ENCODE peak calls at places on chromosomes 4 and X, in eight cellular contexts. N is pancreas; V is occipital lobe; K is T-helper 17 cell; O is substantia nigra; G is cardiac muscle cell; X is C1 segment of cervical spinal cord; J is stimulated activated CD4-positive, alpha-beta T cell treated with anti-CD3 and anti-CD28 coated beads, Interleukin-1b, Interleukin-23, amount 100 ng/mL, for 24 hours. A is an unnamed sample.

GRCh38 chr4:186845137-186845842 is 121.6 kb upstream of the FAT1 start:
- DNase-seq in X (no peak), G (peak; percentile 87), V (no peak), J (no peak), O (no peak), N (no peak), K (no peak), A (no peak)

GRCh38 chr4:8315343-8316250 is 46.0 kb downstream of the HTRA3 start:
- DNase-seq in K (no peak), G (peak; percentile 87), O (no peak), N (peak; percentile 82), V (no peak), J (no peak), X (no peak), A (no peak)

GRCh38 chrX:47796433-47796906 is 40.2 kb upstream of the ZNF81 start:
- DNase-seq in N (no peak), K (no peak), G (peak; percentile 70), X (no peak), J (no peak), V (no peak), O (no peak), A (no peak)

GRCh38 chrX:136623400-136623799 is 24.6 kb upstream of the CD40LG start:
- DNase-seq in N (no peak), V (no peak), O (no peak), J (no peak), X (no peak), K (no peak), G (no peak), A (no peak)

GRCh38 chrX:46979340-46979739 is 67.1 kb downstream of the JADE3 start:
- DNase-seq in X (no peak), G (peak; percentile 65), K (no peak), N (no peak), O (no peak), V (no peak), J (no peak), A (no peak)

GRCh38 chrX:71871367-71871766 is 39.3 kb upstream of the NHSL2 start:
- DNase-seq in V (no peak), K (no peak), X (no peak), G (peak; percentile 60), O (no peak), N (peak; percentile 43), J (no peak), A (no peak)

GRCh38 chr4:38914859-38915258 is 47.3 kb downstream of the FAM114A1 start:
- DNase-seq in O (no peak), G (no peak), K (no peak), N (no peak), V (no peak), J (no peak), X (no peak), A (no peak)

GRCh38 chr4:183347586-183347985 is 25.4 kb upstream of the CLDN24 start:
- DNase-seq in K (no peak), X (no peak), J (no peak), G (peak; percentile 51), V (no peak), O (no peak), N (no peak), A (no peak)

GRCh38 chr4:25585901-25586523 is 69.6 kb upstream of the SLC34A2 start:
- DNase-seq in N (no peak), V (no peak), X (no peak), K (no peak), G (no peak), J (no peak), O (no peak), A (no peak)

GRCh38 chr4:87783781-87784180 is 15.6 kb upstream of the IBSP start:
- DNase-seq in G (no peak), N (no peak), V (no peak), J (no peak), X (no peak), O (no peak), K (no peak), A (no peak)

GRCh38 chr4:120801171-120801758 is 121.3 kb downstream of the PRDM5 start:
- DNase-seq in O (peak; percentile 53), X (peak; percentile 0), N (no peak), K (no peak), G (peak; percentile 69), V (peak; percentile 36), J (no peak), A (no peak)

GRCh38 chrX:10288400-10288799 is 131.6 kb downstream of the CLCN4 start:
- DNase-seq in K (no peak), G (no peak), X (no peak), V (no peak), N (no peak), O (no peak), J (no peak), A (no peak)

GRCh38 chr4:56655627-56656345 is 25.3 kb downstream of the HOPX start:
- DNase-seq in G (no peak), J (no peak), X (no peak), V (no peak), K (no peak), N (peak; percentile 64), O (no peak), A (no peak)

GRCh38 chrX:9730078-9730477 is 35.6 kb downstream of the GPR143 start:
- DNase-seq in J (no peak), O (no peak), K (no peak), V (no peak), G (no peak), N (no peak), X (no peak), A (no peak)

GRCh38 chr4:135177323-135177722 is 975.7 kb upstream of the PABPC4L start:
- DNase-seq in O (no peak), V (no peak), J (no peak), X (no peak), G (no peak), N (no peak), K (no peak), A (no peak)

GRCh38 chr4:54004463-54004862 is 59.9 kb downstream of the CHIC2 start:
- DNase-seq in V (no peak), J (no peak), X (no peak), K (no peak), N (no peak), O (no peak), G (no peak), A (no peak)

GRCh38 chr4:108762559-108763225 is at the start of gene ETNPPL:
- DNase-seq in G (peak; percentile 3), K (no peak), N (peak; percentile 71), O (peak; percentile 55), V (no peak), J (no peak), X (no peak), A (peak; percentile 2)

GRCh38 chrX:22389544-22390243 is 117.0 kb downstream of the CBLL2 start:
- DNase-seq in V (no peak), G (peak; percentile 16), N (no peak), X (no peak), J (no peak), O (no peak), K (no peak), A (no peak)

GRCh38 chrX:16436348-16437188 is 213.4 kb upstream of the S100G start:
- DNase-seq in X (no peak), N (peak; percentile 83), O (peak; percentile 45), V (peak; percentile 3), K (peak; percentile 45), J (peak; percentile 24), G (peak; percentile 74), A (peak; percentile 40)

GRCh38 chrX:136204571-136204970 is 46.6 kb downstream of the MAP7D3 start:
- DNase-seq in X (no peak), N (no peak), O (no peak), J (no peak), G (peak; percentile 64), V (no peak), K (peak; percentile 15), A (peak; percentile 3)

GRCh38 chr4:11698846-11699590 is 270.3 kb upstream of the HS3ST1 start:
- DNase-seq in K (no peak), V (no peak), N (no peak), J (no peak), X (no peak), G (peak; percentile 40), O (no peak), A (no peak)

GRCh38 chrX:153645151-153645550 is 1.9 kb upstream of the DUSP9 start:
- DNase-seq in J (no peak), V (no peak), O (no peak), G (no peak), N (no peak), X (no peak), K (no peak), A (no peak)

GRCh38 chrX:119552508-119552907 is 12.7 kb downstream of the STEEP1 start:
- DNase-seq in G (peak; percentile 65), J (no peak), X (no peak), N (no peak), K (no peak), O (no peak), V (no peak), A (no peak)

GRCh38 chr4:187017156-187017555 is 293.5 kb upstream of the FAT1 start:
- DNase-seq in X (no peak), V (no peak), J (no peak), G (no peak), O (no peak), K (no peak), N (no peak), A (no peak)

GRCh38 chrX:66076801-66077200 is 36.9 kb upstream of the VSIG4 start:
- DNase-seq in N (no peak), V (no peak), O (no peak), G (no peak), J (no peak), X (no peak), K (no peak), A (no peak)

GRCh38 chrX:47634871-47635575 is 5.3 kb upstream of the CFP start:
- DNase-seq in N (no peak), K (no peak), X (no peak), J (no peak), G (no peak), O (no peak), V (no peak), A (no peak)

GRCh38 chr4:143618811-143619210 is 81.7 kb downstream of the FREM3 start:
- DNase-seq in V (no peak), K (no peak), G (no peak), X (no peak), J (no peak), O (no peak), N (no peak), A (no peak)

GRCh38 chr4:41362647-41363383 is 106.1 kb downstream of the UCHL1 start:
- DNase-seq in J (no peak), O (peak; percentile 42), X (no peak), N (no peak), K (no peak), G (no peak), V (peak; percentile 9), A (no peak)

GRCh38 chrX:147468600-147468999 is 443.1 kb upstream of the FMR1 start:
- DNase-seq in J (no peak), G (no peak), O (no peak), X (no peak), N (no peak), K (no peak), V (no peak), A (no peak)

GRCh38 chrX:97728225-97728624 is 844.5 kb downstream of the RPA4 start:
- DNase-seq in J (no peak), V (no peak), O (no peak), K (no peak), G (no peak), X (no peak), N (no peak), A (no peak)

GRCh38 chrX:107730991-107731766 is 44.4 kb downstream of the TSC22D3 start:
- DNase-seq in V (no peak), X (no peak), J (no peak), O (no peak), G (no peak), K (no peak), N (no peak), A (no peak)

GRCh38 chr4:140020457-140021361 is 133.3 kb downstream of the MAML3 start:
- DNase-seq in J (no peak), X (no peak), G (no peak), N (no peak), K (no peak), O (no peak), V (no peak), A (no peak)

GRCh38 chr4:28093071-28093470 is 1232.4 kb downstream of the STIM2 start:
- DNase-seq in J (no peak), G (no peak), O (no peak), N (no peak), X (no peak), K (no peak), V (no peak), A (no peak)

GRCh38 chr4:182680196-182680771 is 236.9 kb downstream of the DCTD start:
- DNase-seq in N (no peak), O (peak; percentile 2), G (no peak), V (no peak), X (no peak), K (no peak), J (no peak), A (no peak)

A was measured in activated CD4-positive, alpha-beta T cell treated with anti-CD3 and anti-CD28 coated beads for 4 hours.